ENCODE peak calls at places on chromosome 10, in nine cellular contexts. One of them, this sample, is unnamed.

GRCh38 chr10:103394180-103394579 is 2.1 kb downstream of the ATP5MK start:
- DNase-seq in Peyer's patch: no peak
- DNase-seq in stomach: no peak
- DNase-seq in transverse colon: no peak
- DNase-seq in ovary: no peak
- DNase-seq in heart left ventricle: no peak
- DNase-seq in GM12878: no peak
- DNase-seq in IMR-90: no peak
- DNase-seq in A549: no peak
- DNase-seq in this sample: no peak

GRCh38 chr10:72087392-72087968 is 871 bp downstream of the SPOCK2 start:
- DNase-seq in transverse colon: peak
- DNase-seq in heart left ventricle: no peak
- DNase-seq in IMR-90: no peak
- DNase-seq in Peyer's patch: no peak
- DNase-seq in A549: no peak
- DNase-seq in GM12878: no peak
- DNase-seq in stomach: no peak
- DNase-seq in ovary: no peak
- DNase-seq in this sample: peak

GRCh38 chr10:114498413-114499111 is 94.3 kb upstream of the AFAP1L2 start:
- DNase-seq in heart left ventricle: no peak
- DNase-seq in A549: no peak
- DNase-seq in Peyer's patch: no peak
- DNase-seq in GM12878: peak
- DNase-seq in stomach: no peak
- DNase-seq in transverse colon: no peak
- DNase-seq in ovary: no peak
- DNase-seq in IMR-90: no peak
- DNase-seq in this sample: no peak

GRCh38 chr10:44977287-44978212 is 1.1 kb downstream of the DEPP1 start:
- DNase-seq in GM12878: no peak
- DNase-seq in ovary: peak
- DNase-seq in stomach: no peak
- DNase-seq in transverse colon: peak
- DNase-seq in Peyer's patch: peak
- DNase-seq in heart left ventricle: peak
- DNase-seq in IMR-90: no peak
- DNase-seq in A549: no peak
- DNase-seq in this sample: no peak

GRCh38 chr10:101655581-101655980 is 39.4 kb downstream of the FBXW4 start:
- DNase-seq in IMR-90: peak
- DNase-seq in transverse colon: peak
- DNase-seq in ovary: no peak
- DNase-seq in heart left ventricle: no peak
- DNase-seq in A549: no peak
- DNase-seq in stomach: no peak
- DNase-seq in Peyer's patch: no peak
- DNase-seq in GM12878: no peak
- DNase-seq in this sample: no peak

GRCh38 chr10:62426600-62426999 is 52.4 kb downstream of the ZNF365 start:
- DNase-seq in A549: no peak
- DNase-seq in transverse colon: no peak
- DNase-seq in Peyer's patch: no peak
- DNase-seq in stomach: no peak
- DNase-seq in ovary: no peak
- DNase-seq in heart left ventricle: no peak
- DNase-seq in IMR-90: no peak
- DNase-seq in GM12878: no peak
- DNase-seq in this sample: no peak

GRCh38 chr10:18472977-18473376 is 178.4 kb downstream of the NSUN6 start:
- DNase-seq in IMR-90: no peak
- DNase-seq in stomach: no peak
- DNase-seq in Peyer's patch: no peak
- DNase-seq in transverse colon: no peak
- DNase-seq in GM12878: no peak
- DNase-seq in A549: no peak
- DNase-seq in heart left ventricle: peak
- DNase-seq in ovary: no peak
- DNase-seq in this sample: no peak

GRCh38 chr10:49534670-49535381 is 4.1 kb downstream of the ERCC6 start:
- DNase-seq in ovary: no peak
- DNase-seq in IMR-90: peak
- DNase-seq in heart left ventricle: no peak
- DNase-seq in A549: no peak
- DNase-seq in GM12878: peak
- DNase-seq in Peyer's patch: no peak
- DNase-seq in transverse colon: no peak
- DNase-seq in stomach: no peak
- DNase-seq in this sample: no peak

GRCh38 chr10:72935358-72935757 is 19.2 kb downstream of the PLA2G12B start:
- DNase-seq in transverse colon: no peak
- DNase-seq in IMR-90: peak
- DNase-seq in GM12878: no peak
- DNase-seq in heart left ventricle: no peak
- DNase-seq in stomach: no peak
- DNase-seq in A549: no peak
- DNase-seq in Peyer's patch: no peak
- DNase-seq in ovary: no peak
- DNase-seq in this sample: no peak

GRCh38 chr10:5293691-5294550 is 70.8 kb upstream of the UCN3 start:
- DNase-seq in GM12878: no peak
- DNase-seq in Peyer's patch: peak
- DNase-seq in ovary: no peak
- DNase-seq in heart left ventricle: peak
- DNase-seq in IMR-90: peak
- DNase-seq in transverse colon: peak
- DNase-seq in A549: peak
- DNase-seq in stomach: peak
- DNase-seq in this sample: peak

GRCh38 chr10:34801066-34801738 is 13.9 kb downstream of the PARD3 start:
- DNase-seq in GM12878: no peak
- DNase-seq in transverse colon: peak
- DNase-seq in stomach: no peak
- DNase-seq in heart left ventricle: peak
- DNase-seq in A549: no peak
- DNase-seq in IMR-90: no peak
- DNase-seq in Peyer's patch: no peak
- DNase-seq in ovary: no peak
- DNase-seq in this sample: no peak

GRCh38 chr10:61819208-61819607 is 82.3 kb upstream of the ARID5B start:
- DNase-seq in A549: no peak
- DNase-seq in transverse colon: no peak
- DNase-seq in Peyer's patch: no peak
- DNase-seq in stomach: no peak
- DNase-seq in heart left ventricle: no peak
- DNase-seq in ovary: no peak
- DNase-seq in IMR-90: no peak
- DNase-seq in GM12878: no peak
- DNase-seq in this sample: no peak

GRCh38 chr10:123523833-123524232 is 142.3 kb upstream of the GPR26 start:
- DNase-seq in IMR-90: no peak
- DNase-seq in Peyer's patch: no peak
- DNase-seq in transverse colon: no peak
- DNase-seq in GM12878: no peak
- DNase-seq in ovary: no peak
- DNase-seq in A549: no peak
- DNase-seq in stomach: no peak
- DNase-seq in heart left ventricle: no peak
- DNase-seq in this sample: no peak

GRCh38 chr10:11832042-11832441 is 8.9 kb downstream of the PROSER2 start:
- DNase-seq in IMR-90: no peak
- DNase-seq in ovary: no peak
- DNase-seq in transverse colon: no peak
- DNase-seq in GM12878: no peak
- DNase-seq in A549: no peak
- DNase-seq in Peyer's patch: no peak
- DNase-seq in stomach: no peak
- DNase-seq in heart left ventricle: no peak
- DNase-seq in this sample: no peak

GRCh38 chr10:52649471-52649870 is 123.1 kb downstream of the MBL2 start:
- DNase-seq in heart left ventricle: no peak
- DNase-seq in ovary: no peak
- DNase-seq in Peyer's patch: no peak
- DNase-seq in transverse colon: no peak
- DNase-seq in GM12878: no peak
- DNase-seq in stomach: no peak
- DNase-seq in IMR-90: no peak
- DNase-seq in A549: no peak
- DNase-seq in this sample: no peak

GRCh38 chr10:110208614-110209398 is 1.4 kb downstream of the MXI1 start:
- DNase-seq in A549: peak
- DNase-seq in transverse colon: peak
- DNase-seq in GM12878: no peak
- DNase-seq in IMR-90: peak
- DNase-seq in heart left ventricle: peak
- DNase-seq in stomach: peak
- DNase-seq in ovary: peak
- DNase-seq in Peyer's patch: peak
- DNase-seq in this sample: peak

GRCh38 chr10:110210663-110211454 is 3.5 kb downstream of the MXI1 start:
- DNase-seq in transverse colon: peak
- DNase-seq in IMR-90: peak
- DNase-seq in heart left ventricle: peak
- DNase-seq in GM12878: peak
- DNase-seq in A549: peak
- DNase-seq in stomach: peak
- DNase-seq in ovary: peak
- DNase-seq in Peyer's patch: peak
- DNase-seq in this sample: peak

GRCh38 chr10:110207805-110208613 is 604 bp downstream of the MXI1 start:
- DNase-seq in A549: peak
- DNase-seq in stomach: peak
- DNase-seq in GM12878: no peak
- DNase-seq in transverse colon: peak
- DNase-seq in Peyer's patch: peak
- DNase-seq in heart left ventricle: peak
- DNase-seq in IMR-90: peak
- DNase-seq in ovary: peak
- DNase-seq in this sample: peak

GRCh38 chr10:110209926-110210662 is 2.7 kb downstream of the MXI1 start:
- DNase-seq in A549: peak
- DNase-seq in heart left ventricle: peak
- DNase-seq in stomach: peak
- DNase-seq in GM12878: no peak
- DNase-seq in IMR-90: peak
- DNase-seq in transverse colon: peak
- DNase-seq in ovary: peak
- DNase-seq in Peyer's patch: peak
- DNase-seq in this sample: peak

GRCh38 chr10:110209399-110209925 is 2.1 kb downstream of the MXI1 start:
- DNase-seq in transverse colon: peak
- DNase-seq in Peyer's patch: peak
- DNase-seq in A549: peak
- DNase-seq in IMR-90: peak
- DNase-seq in heart left ventricle: peak
- DNase-seq in GM12878: no peak
- DNase-seq in ovary: peak
- DNase-seq in stomach: no peak
- DNase-seq in this sample: peak
- TF ChIP-seq POLR2A in transverse colon: peak
- TF ChIP-seq POLR2A in Peyer's patch: peak
- TF ChIP-seq POLR2A in A549: no peak
- TF ChIP-seq POLR2A in IMR-90: no peak
- TF ChIP-seq POLR2A in heart left ventricle: no peak
- TF ChIP-seq POLR2A in GM12878: no peak
- TF ChIP-seq POLR2A in ovary: peak
- TF ChIP-seq POLR2A in stomach: no peak
- TF ChIP-seq POLR2A in this sample: peak

DNA sequence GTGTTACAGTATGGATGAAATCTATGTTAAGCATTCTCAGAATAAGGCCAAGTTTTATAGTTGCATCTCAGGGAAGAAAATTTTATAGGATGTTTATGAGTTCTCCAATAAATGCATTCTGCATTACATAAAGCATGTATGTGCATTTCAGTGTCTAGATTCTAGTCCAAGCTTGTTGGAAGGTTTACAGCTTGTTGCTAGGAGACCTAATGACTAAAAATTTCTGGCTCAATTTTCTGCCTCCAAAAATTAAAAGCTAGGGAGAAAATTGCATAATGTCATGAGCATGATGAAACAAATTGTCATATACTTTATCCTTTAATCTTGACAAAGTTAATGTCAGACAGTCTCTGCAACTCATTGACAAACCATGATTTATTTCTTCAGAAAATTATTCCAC is 18.5 kb downstream of the LIPM start:
- DNase-seq in A549: no peak
- DNase-seq in Peyer's patch: no peak
- DNase-seq in IMR-90: peak
- DNase-seq in stomach: no peak
- DNase-seq in heart left ventricle: no peak
- DNase-seq in ovary: no peak
- DNase-seq in transverse colon: no peak
- DNase-seq in GM12878: no peak
- DNase-seq in this sample: no peak
- TF ChIP-seq CTCF in A549: no peak
- TF ChIP-seq CTCF in Peyer's patch: no peak
- TF ChIP-seq CTCF in IMR-90: no peak
- TF ChIP-seq CTCF in stomach: no peak
- TF ChIP-seq CTCF in heart left ventricle: no peak
- TF ChIP-seq CTCF in ovary: no peak
- TF ChIP-seq CTCF in transverse colon: no peak
- TF ChIP-seq CTCF in GM12878: no peak
- TF ChIP-seq CTCF in this sample: no peak

GRCh38 chr10:13299437-13300287 is at the start of gene PHYH:
- DNase-seq in ovary: peak
- DNase-seq in stomach: peak
- DNase-seq in GM12878: no peak
- DNase-seq in IMR-90: peak
- DNase-seq in Peyer's patch: peak
- DNase-seq in transverse colon: peak
- DNase-seq in heart left ventricle: peak
- DNase-seq in A549: peak
- DNase-seq in this sample: peak
- TF ChIP-seq POLR2A in ovary: peak
- TF ChIP-seq POLR2A in stomach: peak
- TF ChIP-seq POLR2A in GM12878: peak
- TF ChIP-seq POLR2A in IMR-90: peak
- TF ChIP-seq POLR2A in Peyer's patch: peak
- TF ChIP-seq POLR2A in transverse colon: peak
- TF ChIP-seq POLR2A in heart left ventricle: peak
- TF ChIP-seq POLR2A in A549: peak
- TF ChIP-seq POLR2A in this sample: peak

DNA sequence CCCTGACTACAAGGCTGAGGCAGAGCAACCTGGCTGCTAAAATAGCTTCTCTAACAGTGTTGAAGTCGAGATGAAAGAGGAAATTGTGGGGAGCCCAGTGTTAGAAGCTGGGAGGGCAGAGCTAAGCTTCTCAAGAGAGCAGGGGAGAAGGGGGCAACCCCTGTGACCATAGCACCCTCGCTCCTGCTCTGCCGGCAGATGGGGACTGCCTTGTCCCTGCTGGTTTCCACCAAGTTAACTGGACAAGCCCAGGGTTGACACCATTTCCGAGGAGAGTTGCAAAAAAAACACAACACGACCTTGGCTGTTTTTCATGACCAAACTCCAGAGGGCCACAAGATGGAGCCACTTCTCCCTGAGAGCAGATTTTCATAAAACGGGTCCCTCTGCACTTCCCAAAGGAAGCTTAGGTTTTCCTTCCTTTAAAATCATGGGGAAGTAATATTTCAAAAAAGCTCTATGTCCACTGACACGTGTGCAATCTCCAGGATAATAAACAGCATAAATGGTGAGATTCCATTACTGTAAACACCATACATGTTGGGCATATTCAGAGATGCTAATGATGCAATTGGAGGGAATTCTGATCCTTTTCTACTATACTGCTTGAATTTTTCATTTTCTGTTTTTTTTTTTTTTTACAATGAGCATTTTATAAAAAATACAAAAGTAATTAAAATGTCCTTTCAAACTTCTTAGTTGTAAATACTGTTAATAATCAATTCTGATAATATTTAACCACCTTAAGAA is 140.4 kb downstream of the PIP4K2A start:
- DNase-seq in IMR-90: peak
- DNase-seq in Peyer's patch: no peak
- DNase-seq in transverse colon: no peak
- DNase-seq in GM12878: no peak
- DNase-seq in stomach: no peak
- DNase-seq in ovary: no peak
- DNase-seq in A549: peak
- DNase-seq in heart left ventricle: no peak
- DNase-seq in this sample: no peak
- TF ChIP-seq CTCF in IMR-90: peak
- TF ChIP-seq CTCF in Peyer's patch: peak
- TF ChIP-seq CTCF in transverse colon: peak
- TF ChIP-seq CTCF in GM12878: peak
- TF ChIP-seq CTCF in stomach: no peak
- TF ChIP-seq CTCF in ovary: no peak
- TF ChIP-seq CTCF in A549: peak
- TF ChIP-seq CTCF in heart left ventricle: peak
- TF ChIP-seq CTCF in this sample: peak

This sample was measured in thyroid gland.